ENCODE peak calls at places on chromosome 20, in four cellular contexts. I is GM12878, N is HCT116, D is K562. O is an unnamed sample.
A peak's percentile ranks its signal among the peaks of the same experiment; 100 is the strongest.

GRCh38 chr20:37345339-37346231 is at the start of gene SRC:
- DNase-seq in I (no peak), D (peak; percentile 82), N (no peak), O (peak; percentile 74)

GRCh38 chr20:31872406-31872805 is 2.0 kb downstream of the TTLL9 start:
- DNase-seq in I (no peak), D (no peak), N (no peak), O (no peak)

GRCh38 chr20:37291724-37292126 is 2.3 kb downstream of the MANBAL start:
- DNase-seq in N (no peak), I (peak; percentile 82), D (no peak), O (no peak)

GRCh38 chr20:21280496-21281016 is 22.6 kb upstream of the XRN2 start:
- DNase-seq in I (no peak), N (no peak), D (no peak), O (peak; percentile 73)

GRCh38 chr20:37053230-37053950 is 42.4 kb downstream of the RBL1 start:
- DNase-seq in N (no peak), I (no peak), D (no peak), O (no peak)

GRCh38 chr20:1331801-1332453 is 3.0 kb upstream of the SDCBP2 start:
- DNase-seq in I (no peak), D (no peak), N (no peak), O (no peak)

GRCh38 chr20:13243826-13244376 is 22.8 kb downstream of the ISM1 start:
- DNase-seq in D (no peak), N (no peak), I (no peak), O (peak; percentile 100)

GRCh38 chr20:25512709-25513108 is 72.6 kb downstream of the NINL start:
- DNase-seq in D (no peak), I (no peak), N (no peak), O (no peak)

GRCh38 chr20:31595654-31596411 is 9.3 kb upstream of the ID1 start:
- DNase-seq in I (no peak), D (peak; percentile 41), N (peak; percentile 57), O (peak; percentile 96)

GRCh38 chr20:37347891-37348642 is 2.1 kb downstream of the SRC start:
- DNase-seq in D (no peak), I (no peak), N (no peak), O (no peak)

GRCh38 chr20:23889775-23890187 is 10.2 kb upstream of the CST5 start:
- DNase-seq in D (peak; percentile 33), N (peak; percentile 10), I (no peak), O (peak; percentile 74)

GRCh38 chr20:32158351-32158750 is 48.8 kb downstream of the TM9SF4 start:
- DNase-seq in I (no peak), N (no peak), D (no peak), O (no peak)

GRCh38 chr20:13648872-13649271 is 10.1 kb upstream of the TASP1 start:
- DNase-seq in N (no peak), D (no peak), I (no peak), O (no peak)

GRCh38 chr20:62220666-62221568 is 839 bp upstream of the HRH3 start:
- DNase-seq in N (no peak), I (no peak), D (no peak), O (no peak)
- TF ChIP-seq REST in N (no peak), I (no peak), D (no peak), O (no peak)

GRCh38 chr20:41169184-41169690 is 31.9 kb downstream of the PLCG1 start:
- DNase-seq in D (no peak), I (no peak), N (no peak), O (no peak)

GRCh38 chr20:41170386-41171105 is 33.2 kb downstream of the PLCG1 start:
- DNase-seq in D (no peak), N (no peak), I (no peak), O (no peak)

GRCh38 chr20:41168281-41169183 is 31.2 kb downstream of the PLCG1 start:
- DNase-seq in D (no peak), I (no peak), N (no peak), O (no peak)

GRCh38 chr20:41171736-41172295 is 34.5 kb downstream of the PLCG1 start:
- DNase-seq in I (no peak), D (no peak), N (no peak), O (no peak)

GRCh38 chr20:41169791-41170351 is 32.5 kb downstream of the PLCG1 start:
- DNase-seq in I (no peak), D (no peak), N (no peak), O (no peak)
- TF ChIP-seq ZNF274 in I (no peak), D (no peak), N (no peak), O (no peak)

GRCh38 chr20:9835302-9835701 is 3.6 kb downstream of the PAK5 start:
- DNase-seq in D (no peak), N (no peak), I (no peak), O (no peak)

GRCh38 chr20:9838378-9839295 is at the start of gene PAK5:
- DNase-seq in I (no peak), D (no peak), N (peak; percentile 1), O (peak; percentile 53)

GRCh38 chr20:9837634-9838033 is 1.2 kb downstream of the PAK5 start:
- DNase-seq in I (no peak), N (no peak), D (no peak), O (no peak)

GRCh38 chr20:9838035-9838377 is 870 bp downstream of the PAK5 start:
- DNase-seq in N (no peak), I (no peak), D (no peak), O (no peak)

DNA sequence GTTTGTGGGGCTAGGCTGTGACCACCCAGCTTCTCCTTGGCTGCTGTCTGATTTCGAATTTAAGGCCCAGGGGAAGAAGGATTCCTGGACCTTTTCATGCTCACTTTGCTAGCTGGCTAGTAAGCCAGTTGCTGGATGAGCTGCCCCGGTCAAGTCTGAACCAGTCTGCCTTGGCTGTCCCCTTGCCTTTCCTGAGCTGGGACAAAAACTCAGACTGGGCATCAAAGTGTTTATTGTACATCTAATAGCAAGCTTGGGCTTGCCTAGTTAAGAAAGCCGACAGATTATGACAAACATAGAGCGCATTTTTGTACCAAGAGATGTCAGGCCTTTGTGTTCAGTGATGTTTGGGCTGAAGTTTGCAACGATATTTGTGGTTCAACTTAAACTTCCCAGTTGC is 750 bp upstream of the PAK5 start:
- DNase-seq in I (no peak), N (no peak), D (no peak), O (no peak)
- TF ChIP-seq SIN3A in I (no peak), N (no peak), D (no peak), O (no peak)

DNA sequence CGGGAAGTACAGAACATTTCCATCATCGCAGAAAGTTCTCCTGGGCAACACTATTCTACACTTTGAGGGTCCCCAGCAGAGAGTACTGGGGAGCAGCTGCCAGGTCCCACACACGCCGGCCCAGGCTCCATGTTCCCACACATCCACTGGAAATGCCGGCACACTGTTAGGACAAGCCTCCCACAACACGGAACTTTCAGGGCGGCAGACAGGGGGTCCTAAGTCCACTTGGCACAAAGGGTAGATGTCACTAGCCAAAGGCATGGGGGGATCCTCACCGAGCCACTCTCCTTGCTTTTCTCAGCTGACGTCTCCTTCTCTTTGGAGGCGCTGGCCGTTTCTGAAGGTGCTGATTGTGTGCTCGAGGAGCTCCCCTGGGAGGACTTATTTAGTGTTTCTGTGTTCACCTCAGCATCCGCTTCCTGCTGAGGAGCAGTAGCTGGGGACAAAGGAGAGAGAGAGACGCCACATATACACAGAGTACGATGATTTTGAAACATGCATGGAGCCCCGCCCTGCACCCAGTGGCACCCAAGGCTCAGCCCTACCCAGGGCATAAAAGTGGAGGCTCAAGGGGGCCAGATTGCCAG is 135.4 kb downstream of the ZMYND8 start:
- DNase-seq in D (no peak), N (no peak), I (peak; percentile 24), O (no peak)
- TF ChIP-seq REST in D (no peak), N (no peak), I (peak; percentile 69), O (no peak)

GRCh38 chr20:50481741-50482140 is 28.4 kb upstream of the PTPN1 start:
- DNase-seq in I (no peak), D (no peak), N (no peak), O (no peak)

GRCh38 chr20:50484271-50484976 is 25.8 kb upstream of the PTPN1 start:
- DNase-seq in I (no peak), N (no peak), D (no peak), O (no peak)

GRCh38 chr20:50487397-50487796 is 22.8 kb upstream of the PTPN1 start:
- DNase-seq in D (no peak), N (no peak), I (no peak), O (no peak)

GRCh38 chr20:50478162-50479036 is 31.8 kb upstream of the PTPN1 start:
- DNase-seq in I (no peak), D (peak; percentile 78), N (peak; percentile 47), O (peak; percentile 83)

DNA sequence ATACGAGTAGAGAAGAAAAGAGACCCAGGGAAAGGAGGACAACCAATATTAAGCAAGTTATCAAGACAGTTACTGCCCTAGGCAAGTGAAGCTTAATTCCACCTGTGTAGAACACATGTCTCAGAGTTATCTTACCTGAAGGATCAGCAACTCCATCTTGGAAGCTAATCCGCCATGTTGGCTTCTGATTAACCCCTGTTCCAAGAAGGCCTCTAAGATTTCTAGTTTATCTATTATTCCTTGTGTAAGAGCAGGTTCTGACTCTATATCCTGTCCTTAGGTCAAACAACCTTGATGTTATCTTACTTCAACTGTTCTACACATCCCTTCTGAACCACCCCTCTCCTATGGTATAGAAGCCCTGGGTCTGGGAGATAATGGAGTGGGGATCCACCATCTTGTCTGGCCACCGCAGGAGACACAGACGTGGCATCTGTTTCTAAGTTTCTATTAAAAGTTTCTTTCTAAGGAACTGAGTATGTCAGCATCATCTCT is 27.7 kb upstream of the PTPN1 start:
- DNase-seq in D (peak; percentile 78), I (no peak), N (no peak), O (no peak)
- TF ChIP-seq ZNF274 in D (no peak), I (no peak), N (no peak), O (no peak)

O was measured in HepG2.